ENCODE peak calls at places on chromosome 14, in seven cellular contexts. W is HT-29, V is nucleus accumbens, G is posterior cingulate gyrus, Q is NCI-H2029, S is NCI-H1105, N is ureter. C is an unnamed sample.

GRCh38 chr14:35332517-35333346 is 40.5 kb downstream of the PSMA6 start:
- DNase-seq in W (peak), V (no peak), G (no peak), Q (peak), S (no peak), N (peak), C (no peak)

GRCh38 chr14:104633276-104633861 is 28.8 kb upstream of the TMEM179 start:
- DNase-seq in W (no peak), V (peak), G (peak), Q (no peak), S (no peak), N (no peak), C (peak)

GRCh38 chr14:103721334-103722120 is 5.9 kb downstream of the ZFYVE21 start:
- DNase-seq in W (no peak), V (no peak), G (peak), Q (no peak), S (no peak), N (no peak), C (peak)

GRCh38 chr14:92539875-92540274 is 26.3 kb downstream of the RIN3 start:
- DNase-seq in W (no peak), V (no peak), G (no peak), Q (no peak), S (no peak), N (no peak), C (no peak)

GRCh38 chr14:96852823-96853422 is 55.7 kb downstream of the VRK1 start:
- DNase-seq in W (peak), V (no peak), G (no peak), Q (no peak), S (peak), N (no peak), C (no peak)

GRCh38 chr14:61042220-61042619 is 61.2 kb downstream of the SLC38A6 start:
- DNase-seq in W (no peak), V (no peak), G (no peak), Q (peak), S (no peak), N (no peak), C (no peak)

GRCh38 chr14:68309631-68310030 is 483.2 kb downstream of the ZFP36L1 start:
- DNase-seq in W (no peak), V (no peak), G (no peak), Q (peak), S (peak), N (no peak), C (no peak)

GRCh38 chr14:97077253-97077653 is 280.1 kb downstream of the VRK1 start:
- DNase-seq in W (no peak), V (no peak), G (no peak), Q (no peak), S (no peak), N (peak), C (peak)

GRCh38 chr14:61225304-61225703 is 55.8 kb downstream of the TMEM30B start:
- DNase-seq in W (no peak), V (no peak), G (peak), Q (no peak), S (no peak), N (no peak), C (no peak)

GRCh38 chr14:53927171-53927570 is 29.5 kb downstream of the BMP4 start:
- DNase-seq in W (no peak), V (no peak), G (no peak), Q (no peak), S (no peak), N (no peak), C (no peak)

GRCh38 chr14:73025544-73025943 is 1.4 kb downstream of the ZFYVE1 start:
- DNase-seq in W (no peak), V (no peak), G (no peak), Q (no peak), S (no peak), N (no peak), C (no peak)

GRCh38 chr14:62921466-62921865 is 123.8 kb downstream of the KCNH5 start:
- DNase-seq in W (no peak), V (no peak), G (no peak), Q (no peak), S (no peak), N (no peak), C (no peak)

GRCh38 chr14:101823511-101824120 is 62.1 kb downstream of the PPP2R5C start:
- DNase-seq in W (no peak), V (no peak), G (no peak), Q (no peak), S (no peak), N (no peak), C (no peak)

GRCh38 chr14:99924379-99924778 is 131.2 kb downstream of the EML1 start:
- DNase-seq in W (no peak), V (no peak), G (no peak), Q (no peak), S (no peak), N (no peak), C (no peak)

GRCh38 chr14:96965885-96966595 is 168.9 kb downstream of the VRK1 start:
- DNase-seq in W (no peak), V (no peak), G (no peak), Q (no peak), S (no peak), N (no peak), C (no peak)

GRCh38 chr14:69571879-69572633 is 2.6 kb downstream of the CCDC177 start:
- DNase-seq in W (no peak), V (no peak), G (no peak), Q (peak), S (no peak), N (no peak), C (no peak)

GRCh38 chr14:43413094-43413493 is 1094.0 kb downstream of the FSCB start:
- DNase-seq in W (no peak), V (no peak), G (no peak), Q (no peak), S (no peak), N (no peak), C (no peak)

GRCh38 chr14:62006116-62006737 is 244.0 kb downstream of the SNAPC1 start:
- DNase-seq in W (no peak), V (no peak), G (no peak), Q (no peak), S (no peak), N (no peak), C (no peak)

GRCh38 chr14:59282366-59282765 is 93.9 kb downstream of the DAAM1 start:
- DNase-seq in W (no peak), V (no peak), G (no peak), Q (no peak), S (no peak), N (no peak), C (no peak)

GRCh38 chr14:45867046-45867894 is 614.3 kb upstream of the MIS18BP1 start:
- DNase-seq in W (no peak), V (no peak), G (no peak), Q (no peak), S (no peak), N (no peak), C (no peak)

GRCh38 chr14:98204139-98204538 is 1067.9 kb downstream of the BCL11B start:
- DNase-seq in W (no peak), V (no peak), G (no peak), Q (no peak), S (no peak), N (no peak), C (no peak)

GRCh38 chr14:77099425-77100167 is 1.5 kb downstream of the CIPC start:
- DNase-seq in W (peak), V (no peak), G (no peak), Q (peak), S (no peak), N (no peak), C (peak)

GRCh38 chr14:58752782-58753181 is 115.0 kb downstream of the DACT1 start:
- DNase-seq in W (peak), V (no peak), G (peak), Q (no peak), S (peak), N (peak), C (peak)

GRCh38 chr14:104343690-104344640 is 205.6 kb downstream of the KIF26A start:
- DNase-seq in W (no peak), V (no peak), G (no peak), Q (no peak), S (no peak), N (peak), C (no peak)

GRCh38 chr14:71610149-71610548 is 322.1 kb upstream of the RGS6 start:
- DNase-seq in W (no peak), V (no peak), G (no peak), Q (no peak), S (no peak), N (no peak), C (no peak)

GRCh38 chr14:34665785-34666425 is 36.0 kb upstream of the SNX6 start:
- DNase-seq in W (peak), V (no peak), G (no peak), Q (peak), S (no peak), N (peak), C (no peak)

GRCh38 chr14:54146601-54147000 is 190.0 kb upstream of the BMP4 start:
- DNase-seq in W (no peak), V (no peak), G (no peak), Q (no peak), S (no peak), N (no peak), C (no peak)

GRCh38 chr14:65151329-65152010 is 49.2 kb upstream of the MAX start:
- DNase-seq in W (no peak), V (no peak), G (no peak), Q (no peak), S (no peak), N (no peak), C (no peak)

GRCh38 chr14:35881280-35881679 is 55.1 kb downstream of the BRMS1L start:
- DNase-seq in W (no peak), V (no peak), G (no peak), Q (no peak), S (no peak), N (no peak), C (no peak)